ENCODE peak calls at places on chromosomes 2 and 18, in five cellular contexts. L is right lobe of liver, B is HCT116, T is natural killer cell, O is heart left ventricle. F is an unnamed sample.

GRCh38 chr2:148540022-148540421 is 104.5 kb upstream of the EPC2 start:
- ATAC-seq in L (peak), B (no peak), T (no peak), O (no peak), F (no peak)

GRCh38 chr2:72149556-72150156 is 2.0 kb upstream of the CYP26B1 start:
- ATAC-seq in L (peak), B (no peak), T (peak), O (no peak), F (no peak)

GRCh38 chr2:77507657-77508056 is 14.5 kb downstream of the LRRTM4 start:
- ATAC-seq in L (no peak), B (no peak), T (no peak), O (no peak), F (no peak)

GRCh38 chr2:226184940-226185575 is 614.6 kb downstream of the IRS1 start:
- ATAC-seq in L (no peak), B (peak), T (no peak), O (peak), F (no peak)

GRCh38 chr2:100524331-100524730 is 38.5 kb upstream of the PDCL3 start:
- ATAC-seq in L (no peak), B (no peak), T (no peak), O (no peak), F (no peak)

GRCh38 chr2:71592181-71592711 is 138.9 kb downstream of the DYSF start:
- ATAC-seq in L (no peak), B (no peak), T (no peak), O (no peak), F (peak)

GRCh38 chr2:175750195-175750594 is 251.9 kb downstream of the LNPK start:
- ATAC-seq in L (no peak), B (no peak), T (no peak), O (no peak), F (no peak)

GRCh38 chr2:101861382-101861781 is 130.4 kb upstream of the IL1R2 start:
- ATAC-seq in L (peak), B (no peak), T (no peak), O (no peak), F (no peak)

GRCh38 chr2:230060672-230061293 is 7.9 kb downstream of the SLC16A14 start:
- ATAC-seq in L (no peak), B (no peak), T (no peak), O (no peak), F (no peak)

GRCh38 chr2:120559401-120559800 is 176.3 kb upstream of the GLI2 start:
- ATAC-seq in L (no peak), B (no peak), T (no peak), O (no peak), F (no peak)

GRCh38 chr2:107698861-107699260 is 127.8 kb upstream of the RGPD4 start:
- ATAC-seq in L (no peak), B (no peak), T (no peak), O (no peak), F (no peak)

GRCh38 chr2:106106627-106107508 is 87.2 kb downstream of the UXS1 start:
- ATAC-seq in L (no peak), B (no peak), T (no peak), O (no peak), F (no peak)

GRCh38 chr2:96815326-96816126 is 542 bp upstream of the CNNM3 start:
- ATAC-seq in L (peak), B (no peak), T (peak), O (peak), F (no peak)

GRCh38 chr2:47072018-47072691 is 83.0 kb downstream of the STPG4 start:
- ATAC-seq in L (peak), B (no peak), T (peak), O (peak), F (peak)

GRCh38 chr2:33077841-33078240 is 131.1 kb downstream of the LTBP1 start:
- ATAC-seq in L (no peak), B (no peak), T (no peak), O (no peak), F (no peak)

DNA sequence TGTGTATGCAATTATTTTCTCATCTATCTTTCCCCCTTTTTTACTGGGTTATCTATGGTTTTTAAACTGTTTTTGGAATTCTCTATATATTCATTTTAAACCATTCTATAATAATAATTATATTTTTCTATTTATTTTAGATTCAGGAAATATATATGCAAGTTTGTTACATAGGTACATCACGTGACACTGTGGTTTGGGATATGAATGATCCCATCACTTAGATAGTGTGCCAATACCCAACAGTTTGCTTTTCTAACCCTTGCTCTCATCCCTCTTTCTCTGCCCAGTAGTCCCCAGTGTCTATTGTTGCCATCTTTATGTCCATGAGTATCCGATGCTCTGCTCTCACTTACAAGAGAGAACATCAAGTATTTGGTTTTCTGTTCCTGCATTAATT is 65.8 kb upstream of the SPHKAP start:
- ATAC-seq in L (no peak), B (no peak), T (no peak), O (no peak), F (no peak)
- TF ChIP-seq CTCF in L (no peak), B (no peak), T (no peak), O (no peak), F (no peak)

GRCh38 chr2:192194065-192194865 is 468 bp downstream of the TMEFF2 start:
- ATAC-seq in L (peak), B (no peak), T (peak), O (no peak), F (peak)

GRCh38 chr2:192195548-192196418 is 1.1 kb upstream of the TMEFF2 start:
- ATAC-seq in L (peak), B (peak), T (peak), O (no peak), F (peak)

GRCh38 chr2:192194866-192195547 is at the start of gene TMEFF2:
- ATAC-seq in L (peak), B (no peak), T (peak), O (peak), F (peak)

GRCh38 chr2:192190474-192190873 is 4.3 kb downstream of the TMEFF2 start:
- ATAC-seq in L (no peak), B (peak), T (no peak), O (no peak), F (no peak)
- TF ChIP-seq CTCF in L (peak), B (peak), T (no peak), O (peak), F (no peak)

GRCh38 chr2:110221938-110222337 is 9.6 kb upstream of the MTLN start:
- ATAC-seq in L (no peak), B (no peak), T (no peak), O (no peak), F (no peak)
- TF ChIP-seq CTCF in L (no peak), B (no peak), T (no peak), O (no peak), F (no peak)

GRCh38 chr2:231110551-231110950 is 14.3 kb downstream of the HTR2B start:
- ATAC-seq in L (peak), B (no peak), T (no peak), O (peak), F (no peak)
- TF ChIP-seq CTCF in L (peak), B (peak), T (no peak), O (peak), F (peak)

DNA sequence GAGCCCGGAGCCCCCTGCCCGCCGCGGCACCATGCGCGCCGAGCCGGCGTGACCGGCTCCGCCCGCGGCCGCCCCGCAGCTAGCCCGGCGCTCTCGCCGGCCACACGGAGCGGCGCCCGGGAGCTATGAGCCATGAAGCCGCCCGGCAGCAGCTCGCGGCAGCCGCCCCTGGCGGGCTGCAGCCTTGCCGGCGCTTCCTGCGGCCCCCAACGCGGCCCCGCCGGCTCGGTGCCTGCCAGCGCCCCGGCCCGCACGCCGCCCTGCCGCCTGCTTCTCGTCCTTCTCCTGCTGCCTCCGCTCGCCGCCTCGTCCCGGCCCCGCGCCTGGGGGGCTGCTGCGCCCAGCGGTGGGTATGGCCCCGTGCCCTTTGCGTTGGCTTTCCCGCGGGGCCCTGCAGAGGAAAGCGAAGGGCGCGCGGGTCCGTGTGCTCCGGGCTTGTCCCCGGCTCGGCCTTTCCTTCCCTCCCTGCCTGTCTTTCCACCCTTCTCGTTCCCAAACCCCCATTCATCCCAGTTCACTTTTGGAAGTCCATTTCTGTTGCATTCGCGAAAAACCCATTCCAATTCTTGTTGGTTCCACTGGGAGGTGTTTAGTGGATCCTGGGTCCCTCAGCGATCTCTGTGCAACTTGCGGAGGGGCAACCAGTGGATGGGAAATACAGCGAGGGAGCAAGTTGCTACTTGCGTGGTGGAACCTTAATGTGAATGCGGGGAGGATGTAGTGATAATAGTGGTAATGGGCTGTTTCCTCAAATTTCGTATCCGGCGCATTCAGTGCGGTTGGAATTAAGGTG is 599 bp downstream of the ADAM23 start:
- ATAC-seq in L (peak), B (no peak), T (no peak), O (no peak), F (peak)
- TF ChIP-seq CTCF in L (no peak), B (no peak), T (no peak), O (no peak), F (no peak)

DNA sequence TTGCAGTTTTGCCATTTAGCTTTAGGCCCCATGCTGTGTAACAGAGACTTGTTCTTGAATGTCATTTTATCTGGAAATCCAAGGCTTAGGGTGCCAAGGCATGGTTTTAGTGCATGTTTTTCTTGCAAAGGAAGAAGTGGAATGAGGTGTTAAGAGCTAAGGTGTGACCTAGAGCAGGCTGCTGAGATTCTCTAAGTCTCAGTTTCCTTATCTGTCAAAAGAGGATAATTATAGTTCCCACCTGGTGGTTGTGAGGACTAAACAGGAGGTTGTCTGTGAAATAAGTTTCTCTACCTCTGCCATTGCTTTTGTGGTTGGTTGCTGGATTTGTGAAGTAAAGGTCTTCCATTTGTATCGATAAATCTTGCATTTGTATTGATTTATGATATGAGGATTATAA is 82.0 kb downstream of the TANC1 start:
- ATAC-seq in L (no peak), B (no peak), T (no peak), O (no peak), F (no peak)
- TF ChIP-seq CTCF in L (no peak), B (no peak), T (no peak), O (no peak), F (no peak)

GRCh38 chr2:37711831-37712230 is 40.4 kb upstream of the CDC42EP3 start:
- ATAC-seq in L (no peak), B (peak), T (peak), O (no peak), F (no peak)

GRCh38 chr2:37707393-37707792 is 36.0 kb upstream of the CDC42EP3 start:
- ATAC-seq in L (no peak), B (no peak), T (no peak), O (no peak), F (no peak)

GRCh38 chr2:37706784-37707183 is 35.3 kb upstream of the CDC42EP3 start:
- ATAC-seq in L (no peak), B (no peak), T (no peak), O (no peak), F (no peak)

GRCh38 chr2:37713258-37713700 is 41.8 kb upstream of the CDC42EP3 start:
- ATAC-seq in L (no peak), B (no peak), T (peak), O (no peak), F (no peak)

DNA sequence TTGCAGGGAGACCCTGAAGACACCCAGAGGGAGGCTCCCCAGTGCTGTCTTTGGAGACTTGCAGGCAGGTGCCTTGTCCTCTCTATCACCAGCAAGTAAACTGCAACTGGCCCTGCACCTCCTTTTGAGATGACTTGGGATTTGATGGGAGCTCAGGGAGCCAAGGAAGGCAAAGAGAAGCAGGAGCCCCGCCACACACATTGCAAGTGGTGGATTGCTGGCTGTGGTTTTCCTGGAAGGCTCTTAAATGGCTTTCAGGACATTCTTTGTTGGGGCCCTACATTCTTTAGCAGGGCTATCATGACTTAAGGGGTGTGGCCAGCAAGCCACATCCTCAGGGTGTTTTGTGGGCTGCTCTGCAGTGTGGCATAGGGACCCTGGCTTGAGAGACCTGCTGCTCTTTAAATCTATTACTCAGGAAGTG is 39.9 kb upstream of the CDC42EP3 start:
- ATAC-seq in L (no peak), B (peak), T (peak), O (no peak), F (no peak)
- TF ChIP-seq CTCF in L (no peak), B (no peak), T (no peak), O (no peak), F (no peak)

GRCh38 chr18:5772271-5772670 is 123.1 kb downstream of the TMEM200C start:
- ATAC-seq in L (no peak), B (no peak), T (no peak), O (no peak), F (peak)
- TF ChIP-seq CTCF in L (no peak), B (no peak), T (no peak), O (no peak), F (no peak)